ENCODE peak calls at places on chromosomes 4 and X, in ten cellular contexts. H is ovary, O is stomach, A is heart left ventricle, S is uterus, R is body of pancreas, P is A549, D is breast epithelium, U is transverse colon, I is esophagus squamous epithelium. X is an unnamed sample.

GRCh38 chrX:136783159-136783558 is 2.4 kb upstream of the ARHGEF6 start:
- DNase-seq in R (no peak), A (no peak), I (no peak), D (no peak), U (no peak), P (no peak), H (no peak), O (no peak), S (no peak), X (no peak)

GRCh38 chrX:39795591-39795990 is 302.2 kb downstream of the BCOR start:
- DNase-seq in U (no peak), S (no peak), H (no peak), O (no peak), P (no peak), A (no peak), D (no peak), R (no peak), I (no peak), X (no peak)

GRCh38 chr4:103100691-103101090 is 1.1 kb upstream of the BDH2 start:
- DNase-seq in H (no peak), S (no peak), R (no peak), U (no peak), D (no peak), I (no peak), O (no peak), A (no peak), P (no peak), X (no peak)

GRCh38 chr4:138953962-138954371 is 61.6 kb upstream of the NOCT start:
- DNase-seq in D (no peak), H (no peak), I (no peak), P (no peak), O (no peak), R (peak; percentile 25), U (no peak), S (peak; percentile 24), A (no peak), X (no peak)

GRCh38 chr4:164438321-164438720 is 315.6 kb upstream of the SMIM31 start:
- DNase-seq in I (no peak), O (no peak), A (no peak), S (no peak), R (no peak), H (no peak), P (no peak), U (no peak), D (no peak), X (no peak)

GRCh38 chrX:153438522-153438921 is 7.3 kb downstream of the TREX2 start:
- DNase-seq in S (no peak), I (no peak), P (no peak), H (no peak), D (no peak), O (no peak), R (peak; percentile 26), U (no peak), A (no peak), X (no peak)

GRCh38 chr4:180041576-180041975 is 2201.6 kb upstream of the TENM3 start:
- DNase-seq in A (no peak), O (no peak), R (no peak), P (no peak), U (no peak), I (no peak), S (no peak), D (no peak), H (no peak), X (no peak)

GRCh38 chr4:121049072-121049599 is 23.2 kb downstream of the NDNF start:
- DNase-seq in U (no peak), H (peak; percentile 51), R (no peak), A (no peak), I (no peak), S (no peak), P (no peak), D (no peak), O (no peak), X (no peak)

GRCh38 chr4:34814266-34814665 is 1430.0 kb downstream of the ARAP2 start:
- DNase-seq in U (no peak), R (no peak), D (no peak), O (no peak), I (no peak), S (no peak), H (no peak), P (no peak), A (no peak), X (no peak)

GRCh38 chr4:40940317-40940720 is 190.6 kb downstream of the NSUN7 start:
- DNase-seq in I (no peak), R (no peak), H (peak; percentile 63), U (peak; percentile 9), P (no peak), O (no peak), A (peak; percentile 68), S (peak; percentile 68), D (no peak), X (no peak)

GRCh38 chr4:120664851-120665250 is 257.7 kb downstream of the PRDM5 start:
- DNase-seq in U (no peak), R (no peak), I (no peak), O (no peak), D (no peak), P (no peak), A (no peak), H (no peak), S (no peak), X (no peak)

GRCh38 chr4:88705805-88706518 is 8.3 kb upstream of the NAP1L5 start:
- DNase-seq in I (no peak), P (no peak), H (no peak), S (no peak), D (no peak), O (no peak), R (no peak), A (no peak), U (no peak), X (no peak)

DNA sequence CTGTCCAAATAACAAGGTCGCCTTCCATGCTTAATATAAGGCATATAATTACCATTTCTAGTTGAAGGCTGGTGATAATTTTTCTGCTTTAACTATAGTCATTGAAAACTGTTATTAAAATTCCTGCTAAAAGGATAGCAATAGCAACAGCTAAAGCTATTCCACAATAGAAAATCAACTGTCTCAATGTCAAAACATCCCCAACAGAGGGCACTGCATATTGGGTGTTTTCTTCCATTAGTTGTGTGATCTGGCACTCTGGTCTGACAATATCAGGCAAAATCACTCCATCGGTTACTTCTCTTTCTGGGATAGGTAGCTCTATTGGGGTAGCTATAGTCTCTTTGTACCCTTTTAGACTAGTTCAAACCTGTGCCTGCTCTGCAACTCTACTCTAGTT is 53.5 kb downstream of the TMPRSS11F start:
- DNase-seq in A (no peak), H (no peak), P (no peak), U (no peak), D (no peak), R (no peak), O (no peak), I (no peak), S (no peak), X (no peak)
- TF ChIP-seq CTCF in A (no peak), H (no peak), P (no peak), U (no peak), D (no peak), R (no peak), O (no peak), I (no peak), S (no peak), X (no peak)

DNA sequence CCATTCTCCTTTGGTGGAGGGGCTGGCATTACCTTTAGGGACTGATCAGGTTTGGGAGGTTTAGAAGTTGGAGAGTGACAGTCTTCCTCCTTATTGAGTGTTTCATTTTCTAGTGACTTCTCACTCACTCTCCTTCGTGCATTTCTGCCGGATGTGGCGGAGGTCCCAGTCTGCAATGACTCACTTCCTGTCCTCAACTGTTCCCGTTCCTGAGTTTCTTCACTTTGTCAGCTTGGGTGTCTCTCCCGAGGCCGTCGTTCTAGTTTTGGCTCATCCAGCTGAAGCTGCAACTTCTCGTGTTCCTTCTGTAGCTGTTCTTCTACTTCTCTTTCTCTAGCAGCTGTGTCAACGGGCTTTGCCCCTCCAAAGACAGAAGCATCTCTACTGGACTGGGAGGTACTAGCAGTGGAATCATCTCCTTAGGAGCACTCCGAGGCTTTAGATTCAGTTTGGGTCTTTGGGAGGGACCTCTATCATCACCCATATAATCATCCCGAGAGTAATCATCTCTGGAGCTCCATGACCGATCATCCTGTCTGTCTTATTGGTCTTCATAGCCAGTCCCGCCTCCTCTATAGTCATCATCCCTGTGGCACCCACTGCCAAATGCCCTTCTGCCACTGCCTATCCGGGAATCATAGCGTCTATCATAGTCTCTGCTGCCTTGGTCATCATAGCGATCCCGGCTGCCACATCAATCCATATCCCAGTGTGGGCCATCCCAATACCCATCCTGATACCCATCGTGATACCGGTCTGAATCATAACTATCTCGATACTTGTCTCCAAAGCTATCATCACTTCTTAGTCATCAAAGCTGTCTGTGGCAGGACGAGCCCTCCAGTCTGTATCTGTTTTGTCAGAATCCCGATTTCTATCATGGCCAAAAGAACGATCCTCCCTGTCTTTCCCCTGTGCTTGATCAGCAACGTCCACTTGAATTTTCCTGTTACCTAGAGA is 35.3 kb upstream of the VSIG4 start:
- DNase-seq in U (peak; percentile 37), A (peak; percentile 69), S (no peak), R (peak; percentile 62), P (no peak), D (no peak), I (peak; percentile 1), O (no peak), H (no peak), X (no peak)
- TF ChIP-seq POLR2A in U (no peak), A (no peak), S (no peak), R (no peak), P (no peak), D (no peak), I (no peak), O (no peak), H (no peak), X (no peak)

DNA sequence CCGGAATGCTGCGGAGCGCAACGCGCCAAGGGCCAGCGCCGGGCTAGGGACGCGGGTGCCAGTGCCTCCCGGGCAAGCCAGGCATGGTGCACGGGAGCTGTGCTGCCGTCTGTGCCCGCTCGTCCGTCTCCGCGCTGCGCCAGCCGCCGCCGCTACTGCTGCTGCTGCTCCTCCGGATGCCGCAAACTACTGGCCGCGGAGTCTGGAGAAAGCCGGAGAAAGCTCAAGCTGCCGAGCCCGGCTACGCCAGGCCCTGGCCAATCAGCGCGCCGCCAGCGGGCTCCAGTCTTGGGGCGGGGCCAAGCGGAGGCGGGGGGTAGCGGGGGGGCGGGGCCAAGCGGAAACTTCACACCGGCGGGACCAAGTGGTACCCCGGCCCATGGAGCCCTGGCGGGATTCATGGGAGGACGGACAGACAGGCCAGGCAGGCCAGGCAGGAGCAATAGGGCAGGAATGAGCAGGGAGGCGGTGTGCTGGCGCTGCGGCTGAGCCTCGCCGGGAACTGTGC is at the start of gene PCDH19:
- DNase-seq in S (peak; percentile 55), H (peak; percentile 73), D (no peak), P (peak; percentile 49), A (peak; percentile 50), R (peak; percentile 34), I (no peak), U (peak; percentile 42), O (peak; percentile 54), X (no peak)
- H3K4me3 ChIP-seq in S (peak within 1 kb of the TSS; percentile 19), H (peak within 1 kb of the TSS; percentile 28), D (peak within 1 kb of the TSS; percentile 66), P (peak within 1 kb of the TSS; percentile 50), A (peak within 1 kb of the TSS; percentile 50), R (no peak within 1 kb of the TSS), I (peak within 1 kb of the TSS; percentile 46), U (peak within 1 kb of the TSS; percentile 49), O (peak within 1 kb of the TSS; percentile 32), X (no peak within 1 kb of the TSS)

DNA sequence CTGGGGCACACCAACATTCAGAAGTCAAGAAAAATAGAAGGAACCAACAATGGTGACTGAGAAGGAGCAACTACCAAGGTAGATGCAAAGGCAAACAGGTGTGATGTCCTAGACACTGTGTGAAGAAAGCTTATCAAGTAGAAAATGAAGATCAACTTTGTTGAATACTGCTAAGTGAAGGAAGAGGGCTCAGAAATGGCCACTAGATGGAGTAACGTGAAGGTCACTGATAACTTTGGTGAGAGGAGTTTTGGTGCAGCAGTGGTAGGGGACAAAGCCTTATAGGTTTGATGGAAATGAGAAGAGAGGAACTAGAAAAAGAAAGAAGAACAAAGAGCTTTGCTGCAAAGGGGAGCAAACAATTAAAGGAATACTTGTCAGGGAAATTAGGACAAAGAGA is 23.5 kb downstream of the OTC start:
- DNase-seq in I (no peak), O (no peak), U (no peak), P (peak; percentile 4), D (no peak), R (peak; percentile 6), A (no peak), H (no peak), S (no peak), X (no peak)
- TF ChIP-seq CTCF in I (peak; percentile 19), O (no peak), U (no peak), P (peak; percentile 24), D (no peak), R (peak; percentile 37), A (peak; percentile 42), H (no peak), S (no peak), X (no peak)

X was measured in lower leg skin.